ENCODE peak calls at places on chromosomes 4 and X, in ten cellular contexts. M, X, W, A, G, J, R, Q, O and B are unnamed samples.

GRCh38 chrX:9312922-9313867 is 151.7 kb upstream of the TBL1X start:
- DNase-seq in J (peak; percentile 15), A (peak; percentile 89), O (peak; percentile 90), X (peak; percentile 13), M (peak; percentile 29), Q (no peak), R (peak; percentile 76), W (no peak), G (peak; percentile 39), B (peak; percentile 3)

GRCh38 chr4:25863347-25863784 is 578 bp upstream of the SEL1L3 start:
- DNase-seq in J (no peak), W (no peak), M (no peak), O (peak; percentile 87), G (peak; percentile 27), R (no peak), Q (no peak), A (no peak), X (no peak), B (no peak)

GRCh38 chr4:24988776-24989175 is 42.0 kb downstream of the LGI2 start:
- DNase-seq in Q (no peak), M (no peak), A (no peak), G (peak; percentile 30), R (no peak), W (no peak), O (no peak), X (peak; percentile 13), J (no peak), B (no peak)

GRCh38 chr4:117203231-117203630 is 117.9 kb upstream of the TRAM1L1 start:
- DNase-seq in G (no peak), X (no peak), M (no peak), J (no peak), R (no peak), O (no peak), A (no peak), Q (no peak), W (no peak), B (no peak)

GRCh38 chrX:100731441-100732281 is at the start of gene SYTL4:
- DNase-seq in J (peak; percentile 28), A (peak; percentile 87), X (no peak), W (peak; percentile 66), M (peak; percentile 72), R (no peak), Q (no peak), O (peak; percentile 54), G (no peak), B (peak; percentile 50)

GRCh38 chr4:19399001-19399400 is 852.7 kb upstream of the SLIT2 start:
- DNase-seq in A (no peak), X (no peak), O (no peak), W (no peak), Q (no peak), R (no peak), G (no peak), M (no peak), J (no peak), B (no peak)

GRCh38 chr4:6546681-6547447 is 28.1 kb upstream of the MAN2B2 start:
- DNase-seq in R (peak; percentile 69), J (no peak), Q (no peak), G (peak; percentile 75), W (no peak), M (no peak), A (no peak), O (peak; percentile 50), X (peak; percentile 59), B (peak; percentile 73)

GRCh38 chr4:182017038-182017437 is 226.2 kb upstream of the TENM3 start:
- DNase-seq in J (no peak), O (no peak), M (no peak), X (no peak), A (no peak), W (no peak), R (no peak), G (no peak), Q (no peak), B (no peak)

GRCh38 chr4:83074086-83074704 is 39.2 kb downstream of the COPS4 start:
- DNase-seq in R (no peak), O (peak; percentile 68), Q (no peak), G (peak; percentile 81), J (no peak), A (no peak), M (no peak), X (peak; percentile 75), W (no peak), B (no peak)

GRCh38 chrX:138723301-138723700 is 11.8 kb upstream of the FGF13 start:
- DNase-seq in A (no peak), M (no peak), Q (no peak), O (no peak), G (no peak), R (no peak), J (no peak), X (no peak), W (no peak), B (no peak)

GRCh38 chrX:19799319-19800182 is 87.8 kb downstream of the SH3KBP1 start:
- DNase-seq in R (no peak), A (no peak), X (no peak), W (no peak), O (peak; percentile 54), M (no peak), J (no peak), G (no peak), Q (no peak), B (no peak)

GRCh38 chr4:113423631-113424030 is 337.9 kb downstream of the CAMK2D start:
- DNase-seq in M (no peak), O (no peak), J (no peak), X (no peak), Q (no peak), G (no peak), A (no peak), W (no peak), R (no peak), B (no peak)

GRCh38 chr4:5566991-5567390 is 141.4 kb downstream of the EVC2 start:
- DNase-seq in O (no peak), W (no peak), Q (no peak), X (no peak), A (no peak), G (no peak), M (no peak), R (no peak), J (no peak), B (no peak)

DNA sequence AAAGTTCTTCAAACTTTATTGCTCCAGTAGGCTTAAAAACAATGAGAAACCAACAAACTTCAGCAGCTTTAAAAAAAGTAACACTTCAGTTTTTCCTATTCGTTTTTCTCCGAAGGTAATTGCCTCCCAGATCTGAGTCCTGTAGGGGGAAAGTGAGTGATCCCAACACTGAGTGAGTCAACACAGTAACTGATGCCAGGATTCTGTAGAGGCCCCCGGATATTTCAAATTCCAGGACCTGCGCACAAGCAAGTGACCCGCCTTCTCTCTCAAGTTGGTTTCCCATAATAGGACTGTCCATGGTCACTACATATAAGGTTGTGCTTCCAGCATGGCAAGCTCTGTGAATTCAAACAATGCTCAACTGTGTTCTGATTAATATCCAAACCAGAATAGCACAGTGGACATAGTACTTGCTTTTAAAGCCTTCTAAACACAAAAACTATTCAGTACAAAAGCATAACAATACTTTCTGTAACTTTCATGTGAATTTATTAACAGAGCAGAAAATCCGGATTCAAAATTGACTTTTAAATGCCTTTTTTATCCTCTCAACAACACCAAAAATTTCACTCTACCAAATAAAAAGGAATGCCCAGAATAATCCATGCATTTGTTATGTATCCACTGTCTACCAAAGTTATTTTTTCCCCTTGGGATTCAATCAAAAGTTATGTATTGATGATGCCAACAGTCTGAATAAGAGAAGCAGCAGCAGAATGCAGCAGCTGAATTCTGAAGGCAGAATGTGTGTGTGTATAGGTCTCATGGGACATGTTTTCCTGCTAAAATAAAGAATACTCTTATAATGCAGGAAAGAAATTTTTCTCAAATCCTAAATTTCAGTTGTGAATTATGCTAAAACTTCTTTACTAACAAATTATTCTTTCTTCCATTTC is at the start of gene DMD:
- DNase-seq in G (no peak), O (no peak), A (no peak), Q (no peak), W (peak; percentile 52), J (no peak), M (peak; percentile 34), R (peak; percentile 79), X (peak; percentile 1), B (no peak)
- TF ChIP-seq POLR2A in G (no peak), O (no peak), A (no peak), Q (no peak), W (peak; percentile 34), J (peak; percentile 55), M (no peak), R (no peak), X (no peak), B (no peak)

GRCh38 chr4:105145913-105146285 is 777 bp upstream of the TET2 start:
- DNase-seq in O (peak; percentile 63), G (no peak), A (peak; percentile 87), R (no peak), Q (peak; percentile 2), W (peak; percentile 24), J (no peak), M (peak; percentile 44), X (no peak), B (no peak)

GRCh38 chr4:105147226-105148151 is 813 bp downstream of the TET2 start:
- DNase-seq in J (no peak), A (no peak), Q (no peak), W (peak; percentile 19), X (peak; percentile 24), G (peak; percentile 24), R (peak; percentile 65), M (peak; percentile 36), O (peak; percentile 59), B (peak; percentile 2)

GRCh38 chr4:105145059-105145912 is 1.4 kb upstream of the TET2 start:
- DNase-seq in Q (no peak), X (no peak), M (no peak), R (no peak), G (no peak), A (no peak), W (no peak), J (no peak), O (no peak), B (no peak)

GRCh38 chr4:105149771-105150170 is 3.1 kb downstream of the TET2 start:
- DNase-seq in O (no peak), W (no peak), Q (no peak), R (no peak), A (no peak), J (no peak), M (no peak), X (no peak), G (no peak), B (no peak)

GRCh38 chr4:105146286-105147219 is at the start of gene TET2:
- DNase-seq in M (peak; percentile 59), J (peak; percentile 55), G (peak; percentile 79), O (peak; percentile 91), W (peak; percentile 60), R (peak; percentile 91), Q (peak; percentile 6), A (peak; percentile 94), X (peak; percentile 61), B (peak; percentile 33)
- TF ChIP-seq POLR2A in M (no peak), J (peak; percentile 88), G (peak; percentile 43), O (peak; percentile 67), W (peak; percentile 65), R (peak; percentile 61), Q (peak; percentile 87), A (peak; percentile 7), X (peak; percentile 36), B (peak; percentile 51)

GRCh38 chr4:185213341-185213740 is 3.9 kb downstream of the SNX25 start:
- DNase-seq in G (no peak), O (no peak), R (no peak), W (no peak), J (no peak), M (no peak), Q (no peak), X (no peak), A (no peak), B (no peak)
- TF ChIP-seq POLR2A in G (no peak), O (no peak), R (no peak), W (no peak), J (no peak), M (no peak), Q (no peak), X (no peak), A (no peak), B (no peak)

GRCh38 chr4:128155231-128155855 is 94.2 kb downstream of the LARP1B start:
- DNase-seq in R (no peak), W (no peak), Q (no peak), G (no peak), J (no peak), O (no peak), X (no peak), M (no peak), A (no peak), B (no peak)
- TF ChIP-seq POLR2A in R (no peak), W (no peak), Q (no peak), G (no peak), J (no peak), O (no peak), X (no peak), M (no peak), A (no peak), B (no peak)